ENCODE peak calls at places on chromosome 13, in eight cellular contexts. One of them, this sample, is unnamed.

GRCh38 chr13:110168999-110169933 is 137.7 kb downstream of the COL4A1 start:
- DNase-seq in H9: no peak
- DNase-seq in neuronal stem cell: no peak
- DNase-seq in Kasumi-1: no peak
- DNase-seq in A549: no peak
- DNase-seq in AG09319: no peak
- DNase-seq in GM23248: no peak
- DNase-seq in RWPE1: no peak
- DNase-seq in this sample: no peak

GRCh38 chr13:27708325-27708724 is 84.0 kb upstream of the GSX1 start:
- DNase-seq in neuronal stem cell: no peak
- DNase-seq in RWPE1: no peak
- DNase-seq in H9: no peak
- DNase-seq in GM23248: no peak
- DNase-seq in Kasumi-1: no peak
- DNase-seq in AG09319: no peak
- DNase-seq in A549: no peak
- DNase-seq in this sample: no peak

GRCh38 chr13:105063676-105064075 is 1471.8 kb downstream of the EFNB2 start:
- DNase-seq in A549: no peak
- DNase-seq in neuronal stem cell: no peak
- DNase-seq in H9: no peak
- DNase-seq in AG09319: no peak
- DNase-seq in Kasumi-1: no peak
- DNase-seq in RWPE1: no peak
- DNase-seq in GM23248: no peak
- DNase-seq in this sample: no peak

GRCh38 chr13:99434258-99434788 is 66.9 kb upstream of the TM9SF2 start:
- DNase-seq in Kasumi-1: no peak
- DNase-seq in RWPE1: no peak
- DNase-seq in GM23248: no peak
- DNase-seq in neuronal stem cell: no peak
- DNase-seq in H9: peak; percentile 70
- DNase-seq in AG09319: no peak
- DNase-seq in A549: no peak
- DNase-seq in this sample: no peak

GRCh38 chr13:25874907-25875306 is 176.9 kb downstream of the SHISA2 start:
- DNase-seq in Kasumi-1: peak; percentile 28
- DNase-seq in neuronal stem cell: no peak
- DNase-seq in AG09319: no peak
- DNase-seq in H9: no peak
- DNase-seq in A549: no peak
- DNase-seq in GM23248: no peak
- DNase-seq in RWPE1: no peak
- DNase-seq in this sample: no peak

GRCh38 chr13:50911937-50912624 is 2.5 kb downstream of the RNASEH2B start:
- DNase-seq in H9: peak; percentile 90
- DNase-seq in A549: peak; percentile 79
- DNase-seq in AG09319: peak; percentile 56
- DNase-seq in Kasumi-1: peak; percentile 99
- DNase-seq in RWPE1: peak; percentile 74
- DNase-seq in GM23248: peak; percentile 86
- DNase-seq in neuronal stem cell: peak; percentile 85
- DNase-seq in this sample: peak; percentile 82

GRCh38 chr13:26718872-26719271 is 41.7 kb downstream of the GPR12 start:
- DNase-seq in RWPE1: no peak
- DNase-seq in H9: no peak
- DNase-seq in AG09319: no peak
- DNase-seq in GM23248: no peak
- DNase-seq in neuronal stem cell: no peak
- DNase-seq in A549: no peak
- DNase-seq in Kasumi-1: no peak
- DNase-seq in this sample: no peak

GRCh38 chr13:113647351-113648217 is 10.4 kb downstream of the ATP4B start:
- DNase-seq in AG09319: no peak
- DNase-seq in RWPE1: peak; percentile 39
- DNase-seq in A549: peak; percentile 79
- DNase-seq in neuronal stem cell: no peak
- DNase-seq in H9: no peak
- DNase-seq in Kasumi-1: no peak
- DNase-seq in GM23248: peak; percentile 43
- DNase-seq in this sample: no peak

GRCh38 chr13:46476174-46476573 is 76.8 kb upstream of the LRCH1 start:
- DNase-seq in GM23248: peak; percentile 29
- DNase-seq in A549: no peak
- DNase-seq in neuronal stem cell: no peak
- DNase-seq in AG09319: no peak
- DNase-seq in Kasumi-1: no peak
- DNase-seq in RWPE1: no peak
- DNase-seq in H9: no peak
- DNase-seq in this sample: no peak

GRCh38 chr13:80465321-80465720 is 124.4 kb upstream of the SPRY2 start:
- DNase-seq in AG09319: no peak
- DNase-seq in H9: no peak
- DNase-seq in neuronal stem cell: no peak
- DNase-seq in Kasumi-1: no peak
- DNase-seq in GM23248: no peak
- DNase-seq in RWPE1: no peak
- DNase-seq in A549: no peak
- DNase-seq in this sample: no peak

GRCh38 chr13:93304868-93305613 is 78.4 kb downstream of the GPC6 start:
- DNase-seq in H9: no peak
- DNase-seq in GM23248: no peak
- DNase-seq in RWPE1: no peak
- DNase-seq in A549: no peak
- DNase-seq in AG09319: no peak
- DNase-seq in Kasumi-1: no peak
- DNase-seq in neuronal stem cell: no peak
- DNase-seq in this sample: no peak

GRCh38 chr13:31790992-31791391 is 51.7 kb downstream of the RXFP2 start:
- DNase-seq in H9: no peak
- DNase-seq in GM23248: peak; percentile 36
- DNase-seq in RWPE1: no peak
- DNase-seq in Kasumi-1: no peak
- DNase-seq in neuronal stem cell: no peak
- DNase-seq in AG09319: no peak
- DNase-seq in A549: no peak
- DNase-seq in this sample: no peak

GRCh38 chr13:43686557-43686956 is 100.2 kb downstream of the ENOX1 start:
- DNase-seq in neuronal stem cell: no peak
- DNase-seq in H9: no peak
- DNase-seq in A549: peak; percentile 49
- DNase-seq in AG09319: peak; percentile 10
- DNase-seq in GM23248: peak; percentile 96
- DNase-seq in Kasumi-1: no peak
- DNase-seq in RWPE1: peak; percentile 29
- DNase-seq in this sample: no peak

GRCh38 chr13:28991764-28992163 is 171.6 kb downstream of the MTUS2 start:
- DNase-seq in AG09319: no peak
- DNase-seq in H9: no peak
- DNase-seq in A549: no peak
- DNase-seq in GM23248: no peak
- DNase-seq in RWPE1: no peak
- DNase-seq in neuronal stem cell: no peak
- DNase-seq in Kasumi-1: no peak
- DNase-seq in this sample: no peak

GRCh38 chr13:42047561-42048322 is 706 bp upstream of the DGKH start:
- DNase-seq in RWPE1: peak; percentile 63
- DNase-seq in Kasumi-1: peak; percentile 56
- DNase-seq in H9: peak; percentile 59
- DNase-seq in GM23248: peak; percentile 78
- DNase-seq in AG09319: no peak
- DNase-seq in neuronal stem cell: peak; percentile 51
- DNase-seq in A549: peak; percentile 64
- DNase-seq in this sample: peak; percentile 44

GRCh38 chr13:114044486-114044885 is 70.6 kb upstream of the C13orf46 start:
- DNase-seq in AG09319: no peak
- DNase-seq in GM23248: peak; percentile 29
- DNase-seq in H9: no peak
- DNase-seq in neuronal stem cell: no peak
- DNase-seq in A549: peak; percentile 53
- DNase-seq in RWPE1: no peak
- DNase-seq in Kasumi-1: no peak
- DNase-seq in this sample: no peak

GRCh38 chr13:71661921-71662320 is 205.1 kb downstream of the DACH1 start:
- DNase-seq in RWPE1: no peak
- DNase-seq in neuronal stem cell: no peak
- DNase-seq in GM23248: no peak
- DNase-seq in H9: no peak
- DNase-seq in AG09319: peak; percentile 18
- DNase-seq in A549: no peak
- DNase-seq in Kasumi-1: no peak
- DNase-seq in this sample: no peak

GRCh38 chr13:43087960-43088580 is 64.7 kb downstream of the DNAJC15 start:
- DNase-seq in neuronal stem cell: no peak
- DNase-seq in H9: no peak
- DNase-seq in RWPE1: peak; percentile 14
- DNase-seq in A549: no peak
- DNase-seq in Kasumi-1: no peak
- DNase-seq in AG09319: no peak
- DNase-seq in GM23248: peak; percentile 54
- DNase-seq in this sample: no peak

GRCh38 chr13:99916366-99917103 is 55.0 kb downstream of the ZIC5 start:
- DNase-seq in H9: no peak
- DNase-seq in neuronal stem cell: no peak
- DNase-seq in AG09319: peak; percentile 48
- DNase-seq in GM23248: peak; percentile 79
- DNase-seq in RWPE1: peak; percentile 80
- DNase-seq in A549: peak; percentile 71
- DNase-seq in Kasumi-1: peak; percentile 82
- DNase-seq in this sample: peak; percentile 67

GRCh38 chr13:74067818-74068217 is 66.4 kb downstream of the KLF12 start:
- DNase-seq in Kasumi-1: no peak
- DNase-seq in AG09319: no peak
- DNase-seq in RWPE1: peak; percentile 52
- DNase-seq in A549: no peak
- DNase-seq in H9: no peak
- DNase-seq in GM23248: no peak
- DNase-seq in neuronal stem cell: no peak
- DNase-seq in this sample: no peak

GRCh38 chr13:46648166-46648607 is 95.2 kb downstream of the LRCH1 start:
- DNase-seq in A549: peak; percentile 33
- DNase-seq in H9: no peak
- DNase-seq in AG09319: no peak
- DNase-seq in Kasumi-1: peak; percentile 27
- DNase-seq in RWPE1: no peak
- DNase-seq in neuronal stem cell: no peak
- DNase-seq in GM23248: peak; percentile 65
- DNase-seq in this sample: no peak

GRCh38 chr13:51601601-51602348 is 17.5 kb downstream of the WDFY2 start:
- DNase-seq in AG09319: no peak
- DNase-seq in H9: no peak
- DNase-seq in GM23248: no peak
- DNase-seq in Kasumi-1: peak; percentile 18
- DNase-seq in neuronal stem cell: no peak
- DNase-seq in A549: no peak
- DNase-seq in RWPE1: no peak
- DNase-seq in this sample: no peak

GRCh38 chr13:49113526-49114286 is 106.4 kb upstream of the MLNR start:
- DNase-seq in Kasumi-1: peak; percentile 49
- DNase-seq in neuronal stem cell: no peak
- DNase-seq in A549: peak; percentile 13
- DNase-seq in H9: no peak
- DNase-seq in RWPE1: peak; percentile 55
- DNase-seq in AG09319: peak; percentile 18
- DNase-seq in GM23248: peak; percentile 82
- DNase-seq in this sample: no peak

GRCh38 chr13:107020393-107020792 is 452.5 kb upstream of the ARGLU1 start:
- DNase-seq in A549: no peak
- DNase-seq in H9: no peak
- DNase-seq in RWPE1: no peak
- DNase-seq in neuronal stem cell: no peak
- DNase-seq in AG09319: no peak
- DNase-seq in Kasumi-1: no peak
- DNase-seq in GM23248: no peak
- DNase-seq in this sample: no peak

GRCh38 chr13:65530688-65531087 is 1699.4 kb downstream of the PCDH9 start:
- DNase-seq in AG09319: no peak
- DNase-seq in neuronal stem cell: no peak
- DNase-seq in H9: no peak
- DNase-seq in GM23248: no peak
- DNase-seq in A549: no peak
- DNase-seq in RWPE1: no peak
- DNase-seq in Kasumi-1: no peak
- DNase-seq in this sample: no peak

GRCh38 chr13:72221276-72221962 is 354.4 kb upstream of the DACH1 start:
- DNase-seq in Kasumi-1: no peak
- DNase-seq in neuronal stem cell: no peak
- DNase-seq in A549: peak; percentile 24
- DNase-seq in AG09319: no peak
- DNase-seq in RWPE1: peak; percentile 16
- DNase-seq in GM23248: no peak
- DNase-seq in H9: peak; percentile 91
- DNase-seq in this sample: peak; percentile 94

GRCh38 chr13:100694722-100695644 is 20.4 kb upstream of the TMTC4 start:
- DNase-seq in A549: peak; percentile 33
- DNase-seq in H9: peak; percentile 84
- DNase-seq in GM23248: peak; percentile 50
- DNase-seq in RWPE1: no peak
- DNase-seq in AG09319: no peak
- DNase-seq in Kasumi-1: no peak
- DNase-seq in neuronal stem cell: peak; percentile 17
- DNase-seq in this sample: peak; percentile 52

GRCh38 chr13:113182046-113182445 is 23.6 kb downstream of the PROZ start:
- DNase-seq in AG09319: no peak
- DNase-seq in GM23248: no peak
- DNase-seq in neuronal stem cell: no peak
- DNase-seq in H9: no peak
- DNase-seq in RWPE1: no peak
- DNase-seq in Kasumi-1: no peak
- DNase-seq in A549: no peak
- DNase-seq in this sample: no peak

GRCh38 chr13:20814224-20814910 is 40.6 kb upstream of the EEF1AKMT1 start:
- DNase-seq in Kasumi-1: no peak
- DNase-seq in A549: peak; percentile 46
- DNase-seq in AG09319: peak; percentile 77
- DNase-seq in neuronal stem cell: no peak
- DNase-seq in RWPE1: peak; percentile 69
- DNase-seq in GM23248: peak; percentile 93
- DNase-seq in H9: no peak
- DNase-seq in this sample: peak; percentile 25

GRCh38 chr13:44809152-44809551 is 180.1 kb downstream of the NUFIP1 start:
- DNase-seq in A549: no peak
- DNase-seq in AG09319: no peak
- DNase-seq in Kasumi-1: no peak
- DNase-seq in H9: no peak
- DNase-seq in GM23248: no peak
- DNase-seq in neuronal stem cell: no peak
- DNase-seq in RWPE1: no peak
- DNase-seq in this sample: no peak

GRCh38 chr13:37382156-37382555 is 216.4 kb downstream of the POSTN start:
- DNase-seq in A549: no peak
- DNase-seq in neuronal stem cell: no peak
- DNase-seq in GM23248: no peak
- DNase-seq in H9: no peak
- DNase-seq in AG09319: no peak
- DNase-seq in Kasumi-1: no peak
- DNase-seq in RWPE1: no peak
- DNase-seq in this sample: no peak

This sample was measured in HEK293T.